ENCODE peak calls at places on chromosomes 1 and 21, in ten cellular contexts. Q is brain microvascular endothelial cell; O is HT1080; W is upper lobe of right lung; D is NCI-H187; G is EH; A is natural killer cell treated with Interleukin-12 subunit alpha and Interleukin-12 subunit beta and Interleukin-15 and Interleukin-18, amount 100 ng/mL, for 72 hours; K is activated T-helper 1 cell treated with Interleukin-2 at 50 U/mL for 16 hours; V is ureter; Y is frontal cortex. P is an unnamed sample.

GRCh38 chr1:53602376-53602775 is 136.6 kb downstream of the GLIS1 start:
- DNase-seq in Q (no peak), O (no peak), W (peak; percentile 35), D (no peak), G (no peak), A (peak; percentile 18), K (no peak), V (no peak), Y (no peak), P (no peak)

GRCh38 chr21:38830667-38831525 is 25.2 kb downstream of the ETS2 start:
- DNase-seq in Q (no peak), O (no peak), W (no peak), D (no peak), G (no peak), A (no peak), K (no peak), V (no peak), Y (no peak), P (no peak)

GRCh38 chr21:43817157-43818086 is 28.0 kb downstream of the RRP1 start:
- DNase-seq in Q (no peak), O (no peak), W (no peak), D (no peak), G (no peak), A (peak; percentile 26), K (no peak), V (no peak), Y (no peak), P (no peak)

GRCh38 chr1:209769956-209770355 is 14.1 kb downstream of the TRAF3IP3 start:
- DNase-seq in Q (peak; percentile 45), O (no peak), W (no peak), D (no peak), G (peak; percentile 70), A (no peak), K (no peak), V (no peak), Y (no peak), P (no peak)

GRCh38 chr1:180343931-180344406 is 113.9 kb downstream of the LHX4 start:
- DNase-seq in Q (peak; percentile 28), O (peak; percentile 47), W (no peak), D (peak; percentile 63), G (peak; percentile 53), A (no peak), K (no peak), V (no peak), Y (no peak), P (peak; percentile 82)

GRCh38 chr1:24949331-24949881 is 19.3 kb upstream of the RUNX3 start:
- DNase-seq in Q (peak; percentile 87), O (peak; percentile 91), W (no peak), D (no peak), G (peak; percentile 92), A (no peak), K (no peak), V (no peak), Y (no peak), P (no peak)

GRCh38 chr1:101107496-101108115 is 82.0 kb upstream of the DPH5 start:
- DNase-seq in Q (no peak), O (no peak), W (no peak), D (no peak), G (no peak), A (no peak), K (no peak), V (no peak), Y (no peak), P (no peak)

GRCh38 chr1:184826001-184826400 is 71.3 kb upstream of the EDEM3 start:
- DNase-seq in Q (no peak), O (no peak), W (no peak), D (no peak), G (no peak), A (no peak), K (no peak), V (no peak), Y (no peak), P (no peak)

GRCh38 chr1:229027622-229028182 is 243.2 kb upstream of the RAB4A start:
- DNase-seq in Q (peak; percentile 1), O (peak; percentile 59), W (no peak), D (no peak), G (no peak), A (peak; percentile 68), K (no peak), V (peak; percentile 77), Y (no peak), P (peak; percentile 34)

GRCh38 chr1:181251001-181251712 is 162.7 kb downstream of the IER5 start:
- DNase-seq in Q (peak; percentile 5), O (peak; percentile 79), W (no peak), D (no peak), G (peak; percentile 51), A (no peak), K (no peak), V (no peak), Y (no peak), P (no peak)

GRCh38 chr21:17045214-17045835 is 467.5 kb upstream of the CXADR start:
- DNase-seq in Q (peak; percentile 1), O (peak; percentile 3), W (no peak), D (no peak), G (no peak), A (no peak), K (no peak), V (no peak), Y (no peak), P (no peak)

GRCh38 chr1:42931108-42931539 is 27.5 kb downstream of the SLC2A1 start:
- DNase-seq in Q (no peak), O (peak; percentile 42), W (peak; percentile 67), D (no peak), G (peak; percentile 62), A (peak; percentile 83), K (no peak), V (peak; percentile 56), Y (peak; percentile 38), P (peak; percentile 59)

GRCh38 chr1:202625416-202626360 is 84.6 kb downstream of the SYT2 start:
- DNase-seq in Q (peak; percentile 49), O (peak; percentile 73), W (peak; percentile 83), D (peak; percentile 65), G (peak; percentile 75), A (peak; percentile 77), K (peak; percentile 27), V (peak; percentile 76), Y (peak; percentile 31), P (peak; percentile 77)

GRCh38 chr1:55860816-55861519 is 645.8 kb upstream of the USP24 start:
- DNase-seq in Q (no peak), O (no peak), W (no peak), D (no peak), G (peak; percentile 13), A (no peak), K (no peak), V (no peak), Y (no peak), P (no peak)

GRCh38 chr1:36207339-36207738 is 16.9 kb upstream of the THRAP3 start:
- DNase-seq in Q (peak; percentile 42), O (peak; percentile 18), W (peak; percentile 66), D (no peak), G (peak; percentile 45), A (no peak), K (no peak), V (peak; percentile 59), Y (no peak), P (peak; percentile 29)

GRCh38 chr1:1419812-1420653 is 1.0 kb downstream of the ANKRD65 start:
- DNase-seq in Q (no peak), O (no peak), W (peak; percentile 73), D (no peak), G (peak; percentile 17), A (no peak), K (no peak), V (no peak), Y (peak; percentile 73), P (no peak)

GRCh38 chr1:218209351-218209861 is 75.7 kb upstream of the RRP15 start:
- DNase-seq in Q (peak; percentile 51), O (peak; percentile 77), W (no peak), D (no peak), G (peak; percentile 83), A (no peak), K (no peak), V (no peak), Y (no peak), P (no peak)

GRCh38 chr1:30763654-30764248 is 6.2 kb upstream of the LAPTM5 start:
- DNase-seq in Q (peak; percentile 4), O (peak; percentile 58), W (no peak), D (no peak), G (peak; percentile 82), A (no peak), K (no peak), V (no peak), Y (no peak), P (no peak)

GRCh38 chr1:168263130-168263529 is 17.5 kb upstream of the TBX19 start:
- DNase-seq in Q (no peak), O (no peak), W (no peak), D (no peak), G (no peak), A (no peak), K (no peak), V (no peak), Y (no peak), P (no peak)

GRCh38 chr1:174965006-174965971 is 34.5 kb upstream of the CACYBP start:
- DNase-seq in Q (no peak), O (no peak), W (no peak), D (no peak), G (no peak), A (no peak), K (no peak), V (no peak), Y (no peak), P (peak; percentile 48)

GRCh38 chr1:19257178-19257914 is 5.7 kb downstream of the MRTO4 start:
- DNase-seq in Q (no peak), O (no peak), W (peak; percentile 79), D (no peak), G (peak; percentile 7), A (no peak), K (no peak), V (no peak), Y (no peak), P (no peak)

P was measured in transverse colon.